ENCODE peak calls at places on chromosome 15, in four cellular contexts. U, N, E and Y are unnamed samples.

GRCh38 chr15:39888809-39889208 is 31.3 kb downstream of the GPR176 start:
- DNase-seq in U (no peak), N (no peak), E (no peak), Y (no peak)

GRCh38 chr15:92747047-92747446 is 91.5 kb upstream of the FAM174B start:
- DNase-seq in U (no peak), N (no peak), E (no peak), Y (no peak)

GRCh38 chr15:90031231-90031791 is 30.2 kb downstream of the ZNF710 start:
- DNase-seq in U (peak), N (no peak), E (peak), Y (peak)

GRCh38 chr15:58669108-58669507 is 80.4 kb downstream of the ADAM10 start:
- DNase-seq in U (no peak), N (no peak), E (peak), Y (no peak)

GRCh38 chr15:93274276-93274675 is 185.3 kb upstream of the RGMA start:
- DNase-seq in U (no peak), N (no peak), E (no peak), Y (no peak)

GRCh38 chr15:45126535-45127158 is 3.0 kb downstream of the DUOXA1 start:
- DNase-seq in U (peak), N (no peak), E (peak), Y (no peak)

GRCh38 chr15:56765252-56765651 is 31.9 kb upstream of the ZNF280D start:
- DNase-seq in U (no peak), N (no peak), E (peak), Y (no peak)

GRCh38 chr15:92638291-92638708 is 17.3 kb downstream of the FAM174B start:
- DNase-seq in U (no peak), N (peak), E (no peak), Y (no peak)

GRCh38 chr15:41105348-41106334 is 10.4 kb downstream of the INO80 start:
- DNase-seq in U (no peak), N (no peak), E (no peak), Y (no peak)

GRCh38 chr15:79432345-79433311 is 492 bp downstream of the MINAR1 start:
- DNase-seq in U (no peak), N (no peak), E (no peak), Y (peak)

GRCh38 chr15:50137330-50137761 is 18.3 kb upstream of the ATP8B4 start:
- DNase-seq in U (no peak), N (no peak), E (peak), Y (peak)